ENCODE peak calls at places on chromosomes 12 and 14, in seven cellular contexts. S is NB4, T is lower leg skin, B is uterus, Z is body of pancreas, O is heart left ventricle, K is breast epithelium. H is an unnamed sample.

GRCh38 chr12:124694846-124695497 is 127.6 kb upstream of the NCOR2 start:
- DNase-seq in K (no peak), T (no peak), Z (no peak), O (no peak), B (peak), S (peak), H (peak)

GRCh38 chr12:14960548-14961465 is 594 bp downstream of the ARHGDIB start:
- DNase-seq in T (no peak), K (no peak), Z (no peak), B (no peak), O (peak), S (peak), H (peak)

GRCh38 chr12:40232602-40233001 is 7.8 kb downstream of the LRRK2 start:
- DNase-seq in Z (no peak), T (no peak), K (no peak), O (no peak), B (no peak), S (no peak), H (no peak)

GRCh38 chr12:130715996-130716917 is at the start of gene RIMBP2:
- DNase-seq in Z (peak), T (peak), O (peak), B (peak), K (no peak), S (no peak), H (peak)

GRCh38 chr12:48691826-48692473 is 9.9 kb upstream of the KANSL2 start:
- DNase-seq in Z (no peak), S (no peak), K (no peak), T (no peak), B (no peak), O (no peak), H (no peak)

GRCh38 chr12:64610660-64611429 is 550 bp downstream of the RASSF3 start:
- DNase-seq in Z (peak), T (peak), B (peak), O (peak), S (peak), K (no peak), H (peak)

GRCh38 chr14:77031680-77032482 is 3.4 kb upstream of the IRF2BPL start:
- DNase-seq in S (peak), O (no peak), Z (no peak), K (no peak), T (no peak), B (peak), H (no peak)

GRCh38 chr12:54959291-54960018 is 25.1 kb downstream of the TESPA1 start:
- DNase-seq in B (no peak), O (no peak), T (no peak), S (no peak), Z (no peak), K (no peak), H (no peak)

GRCh38 chr12:116465892-116466291 is 93.3 kb upstream of the MAP1LC3B2 start:
- DNase-seq in K (no peak), O (no peak), T (no peak), B (no peak), S (peak), Z (peak), H (no peak)

GRCh38 chr14:92510972-92511371 is 2.6 kb upstream of the RIN3 start:
- DNase-seq in K (no peak), B (no peak), T (no peak), Z (no peak), S (no peak), O (no peak), H (no peak)

GRCh38 chr14:21071225-21072041 is 1.3 kb downstream of the ARHGEF40 start:
- DNase-seq in O (peak), T (peak), S (peak), Z (peak), B (peak), K (peak), H (peak)

GRCh38 chr12:117850048-117850447 is 118.7 kb downstream of the KSR2 start:
- DNase-seq in T (no peak), B (no peak), Z (peak), K (no peak), S (peak), O (no peak), H (peak)

GRCh38 chr12:80936353-80936641 is 1.4 kb downstream of the LIN7A start:
- DNase-seq in K (no peak), O (no peak), S (no peak), B (no peak), Z (no peak), T (no peak), H (no peak)

GRCh38 chr12:121794532-121795028 is 1.1 kb upstream of the RHOF start:
- DNase-seq in O (peak), Z (peak), S (no peak), K (no peak), B (peak), T (no peak), H (no peak)
- TF ChIP-seq POLR2A in O (no peak), Z (no peak), S (no peak), K (no peak), B (no peak), T (no peak), H (no peak)

GRCh38 chr12:6336079-6336858 is 5.6 kb downstream of the TNFRSF1A start:
- DNase-seq in B (peak), S (peak), K (peak), Z (peak), O (peak), T (peak), H (peak)
- TF ChIP-seq POLR2A in B (no peak), S (peak), K (peak), Z (no peak), O (peak), T (no peak), H (peak)

GRCh38 chr14:105701456-105702274 is 175.3 kb downstream of the TMEM121 start:
- DNase-seq in O (peak), S (no peak), Z (no peak), K (no peak), T (peak), B (no peak), H (no peak)
- TF ChIP-seq POLR2A in O (no peak), S (no peak), Z (no peak), K (no peak), T (no peak), B (no peak), H (no peak)

GRCh38 chr12:24175281-24175680 is 225.8 kb upstream of the SOX5 start:
- DNase-seq in T (no peak), K (no peak), O (no peak), S (no peak), Z (no peak), B (no peak), H (no peak)
- TF ChIP-seq POLR2A in T (no peak), K (no peak), O (no peak), S (no peak), Z (no peak), B (no peak), H (no peak)

GRCh38 chr14:102825307-102826095 is 48.3 kb downstream of the TRAF3 start:
- DNase-seq in T (no peak), O (no peak), Z (no peak), B (no peak), S (no peak), K (no peak), H (no peak)
- TF ChIP-seq POLR2A in T (no peak), O (no peak), Z (no peak), B (no peak), S (no peak), K (no peak), H (no peak)

GRCh38 chr12:106248177-106248848 is 493 bp upstream of the CKAP4 start:
- DNase-seq in B (peak), O (peak), S (peak), K (no peak), T (peak), Z (peak), H (peak)

GRCh38 chr12:106248849-106249371 is 1.1 kb upstream of the CKAP4 start:
- DNase-seq in K (no peak), S (peak), B (no peak), Z (no peak), O (no peak), T (no peak), H (no peak)

GRCh38 chr12:106246891-106247730 is 709 bp downstream of the CKAP4 start:
- DNase-seq in S (peak), T (peak), Z (peak), B (peak), O (peak), K (peak), H (no peak)

GRCh38 chr12:106249411-106250135 is 1.8 kb upstream of the CKAP4 start:
- DNase-seq in S (no peak), Z (no peak), O (no peak), T (no peak), K (no peak), B (no peak), H (no peak)

GRCh38 chr12:106247731-106248176 is at the start of gene CKAP4:
- DNase-seq in K (peak), B (peak), O (peak), S (peak), Z (peak), T (peak), H (peak)
- TF ChIP-seq POLR2A in K (no peak), B (peak), O (peak), S (no peak), Z (no peak), T (no peak), H (peak)

DNA sequence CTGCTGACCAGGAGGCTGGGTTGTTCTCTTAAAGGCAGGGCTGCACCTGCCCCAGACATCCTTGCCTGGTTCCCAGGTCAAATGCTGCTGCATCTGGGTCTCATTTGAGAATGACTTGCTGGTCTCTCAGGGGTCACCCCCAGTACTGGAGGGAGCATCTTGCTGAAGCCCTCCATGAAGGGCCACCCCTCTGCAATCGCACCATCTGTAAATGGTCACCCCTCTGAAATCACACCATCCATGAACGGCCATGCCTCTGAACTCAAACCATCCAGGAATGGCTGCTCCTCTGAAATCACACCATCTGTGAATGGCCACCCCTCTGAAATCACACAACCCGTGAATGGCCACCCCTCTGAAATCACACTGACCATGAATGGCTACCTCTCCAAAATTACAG is 7.3 kb upstream of the SERPINA6 start:
- DNase-seq in T (no peak), S (no peak), O (no peak), Z (no peak), K (no peak), B (no peak), H (no peak)
- TF ChIP-seq POLR2A in T (no peak), S (no peak), O (no peak), Z (no peak), K (no peak), B (no peak), H (no peak)

DNA sequence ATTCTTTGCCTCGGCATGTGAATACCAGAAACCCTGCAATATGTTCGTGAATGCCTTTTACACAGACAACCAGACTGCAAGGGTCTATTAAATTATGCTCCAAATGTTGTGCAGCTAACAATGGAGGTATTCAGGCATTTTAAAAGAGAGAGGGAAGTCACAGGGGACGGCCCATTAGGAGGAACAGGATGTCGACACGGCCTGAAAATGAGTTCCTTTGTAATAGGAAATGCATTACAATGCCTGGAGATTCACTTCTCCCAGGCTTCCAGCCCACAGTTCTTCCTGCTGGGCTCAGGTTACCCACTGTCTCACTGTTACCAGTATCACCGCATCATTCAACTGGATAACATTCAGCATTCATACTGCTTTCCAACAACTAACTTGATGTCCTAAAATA is 2.5 kb downstream of the DUSP6 start:
- DNase-seq in T (no peak), B (no peak), Z (peak), S (peak), K (no peak), O (no peak), H (peak)
- TF ChIP-seq POLR2A in T (no peak), B (no peak), Z (no peak), S (peak), K (peak), O (no peak), H (no peak)

GRCh38 chr12:56224102-56224701 is at the start of gene NABP2:
- DNase-seq in B (peak), O (peak), T (peak), K (peak), S (peak), Z (peak), H (peak)
- TF ChIP-seq POLR2A in B (peak), O (peak), T (no peak), K (no peak), S (no peak), Z (no peak), H (peak)

GRCh38 chr12:104137175-104137901 is 672 bp downstream of the NFYB start:
- DNase-seq in T (no peak), Z (peak), B (peak), O (peak), S (peak), K (no peak), H (peak)

GRCh38 chr12:104134882-104135281 is 3.1 kb downstream of the NFYB start:
- DNase-seq in Z (no peak), K (no peak), T (no peak), S (peak), B (no peak), O (no peak), H (no peak)

GRCh38 chr12:104136577-104136976 is 1.4 kb downstream of the NFYB start:
- DNase-seq in S (peak), O (no peak), T (no peak), Z (no peak), K (no peak), B (no peak), H (no peak)

GRCh38 chr12:104138747-104139186 is 757 bp upstream of the NFYB start:
- DNase-seq in Z (no peak), S (no peak), B (peak), K (no peak), T (peak), O (no peak), H (no peak)

DNA sequence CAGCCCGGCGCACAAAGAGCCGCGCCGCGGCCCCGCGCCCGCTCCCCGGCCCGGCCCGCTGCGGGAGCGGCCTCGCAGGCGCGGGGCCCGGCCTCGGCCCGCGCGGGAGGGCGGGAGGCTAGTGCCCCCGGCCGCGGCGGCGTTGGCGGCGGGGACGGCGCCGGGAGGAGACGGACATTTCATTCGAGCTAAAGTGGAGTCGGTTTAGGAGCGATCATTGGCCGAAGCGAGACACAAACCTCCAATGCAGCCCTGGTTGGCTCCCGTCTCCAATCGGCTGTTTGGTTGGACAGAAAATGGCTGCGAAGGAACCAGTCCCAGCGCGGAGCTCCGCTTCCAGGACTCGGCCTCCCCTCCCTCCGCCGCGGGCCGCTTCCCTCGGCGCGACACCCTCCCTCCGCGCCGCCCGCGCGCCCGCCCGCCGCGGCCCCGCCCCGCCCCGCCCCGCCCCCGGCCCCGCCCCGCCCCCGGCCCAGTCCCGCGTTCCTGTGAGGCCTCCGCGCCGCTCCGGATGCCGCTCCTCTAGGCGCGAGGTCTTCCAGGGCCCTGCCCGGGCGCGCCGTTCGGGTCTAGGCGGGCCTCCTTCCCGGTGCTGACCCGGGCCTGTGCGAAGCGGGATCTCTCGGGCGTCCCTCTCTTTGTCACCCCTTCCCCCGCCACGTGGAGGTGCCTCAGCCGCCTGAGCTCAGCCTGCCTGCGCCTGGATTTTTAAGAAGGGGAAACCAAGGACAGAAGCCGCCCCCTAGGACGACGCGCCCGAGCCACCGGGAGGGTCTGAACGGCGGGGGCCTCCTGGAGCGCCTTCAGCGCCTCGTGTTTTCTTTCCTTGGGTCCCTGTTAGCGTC is at the start of gene NFYB:
- DNase-seq in O (peak), Z (peak), B (peak), S (peak), K (peak), T (peak), H (peak)
- TF ChIP-seq POLR2A in O (peak), Z (peak), B (peak), S (peak), K (no peak), T (no peak), H (peak)